ENCODE peak calls at places on chromosome 4, in six cellular contexts. U is CD8-positive, alpha-beta T cell; E is natural killer cell; Y is choroid plexus epithelial cell; C is lower leg skin; R is OCI-LY7. S is an unnamed sample.

GRCh38 chr4:73317092-73317491 is 58.5 kb upstream of the ANKRD17 start:
- DNase-seq in U (no peak), E (no peak), Y (no peak), C (no peak), R (no peak), S (no peak)

GRCh38 chr4:186765138-186765537 is 41.5 kb upstream of the FAT1 start:
- DNase-seq in U (no peak), E (no peak), Y (no peak), C (no peak), R (no peak), S (no peak)

GRCh38 chr4:131054489-131055019 is 1958.6 kb downstream of the C4orf33 start:
- DNase-seq in U (no peak), E (no peak), Y (no peak), C (no peak), R (no peak), S (no peak)

GRCh38 chr4:82433791-82434190 is 3.4 kb downstream of the ENOPH1 start:
- DNase-seq in U (no peak), E (no peak), Y (no peak), C (no peak), R (no peak), S (no peak)

GRCh38 chr4:16597829-16598228 is 300.6 kb downstream of the LDB2 start:
- DNase-seq in U (no peak), E (no peak), Y (peak), C (no peak), R (no peak), S (no peak)

GRCh38 chr4:151921371-151921770 is 160.6 kb upstream of the GATB start:
- DNase-seq in U (no peak), E (no peak), Y (peak), C (no peak), R (no peak), S (no peak)

GRCh38 chr4:138671606-138672084 is 343.9 kb upstream of the NOCT start:
- DNase-seq in U (no peak), E (no peak), Y (no peak), C (no peak), R (no peak), S (no peak)

GRCh38 chr4:140743194-140743931 is 12.8 kb downstream of the TBC1D9 start:
- DNase-seq in U (no peak), E (no peak), Y (peak), C (no peak), R (peak), S (no peak)

GRCh38 chr4:125283702-125284279 is 31.0 kb upstream of the FAT4 start:
- DNase-seq in U (no peak), E (no peak), Y (peak), C (no peak), R (peak), S (no peak)

GRCh38 chr4:155426953-155427352 is 50.2 kb upstream of the MAP9 start:
- DNase-seq in U (no peak), E (no peak), Y (no peak), C (no peak), R (no peak), S (no peak)

GRCh38 chr4:177250056-177250696 is 59.5 kb upstream of the NEIL3 start:
- DNase-seq in U (peak), E (peak), Y (peak), C (peak), R (peak), S (peak)

GRCh38 chr4:86769794-86770193 is 79.4 kb downstream of the SLC10A6 start:
- DNase-seq in U (no peak), E (no peak), Y (no peak), C (no peak), R (no peak), S (no peak)

GRCh38 chr4:41177016-41177415 is 37.3 kb downstream of the APBB2 start:
- DNase-seq in U (no peak), E (no peak), Y (peak), C (no peak), R (no peak), S (no peak)

GRCh38 chr4:148068065-148068911 is 336.4 kb downstream of the ARHGAP10 start:
- DNase-seq in U (no peak), E (no peak), Y (no peak), C (peak), R (no peak), S (no peak)

GRCh38 chr4:2712261-2712842 is 43.8 kb downstream of the TNIP2 start:
- DNase-seq in U (no peak), E (no peak), Y (peak), C (no peak), R (peak), S (no peak)

GRCh38 chr4:24488399-24489164 is 95.8 kb downstream of the DHX15 start:
- DNase-seq in U (peak), E (peak), Y (peak), C (peak), R (peak), S (peak)

GRCh38 chr4:167930171-167930570 is 162.2 kb upstream of the ANXA10 start:
- DNase-seq in U (no peak), E (no peak), Y (no peak), C (no peak), R (no peak), S (no peak)

GRCh38 chr4:70059149-70059548 is 8.9 kb downstream of the HTN1 start:
- DNase-seq in U (no peak), E (no peak), Y (no peak), C (no peak), R (no peak), S (no peak)

GRCh38 chr4:155007660-155008176 is 200.7 kb upstream of the NPY2R start:
- DNase-seq in U (no peak), E (no peak), Y (peak), C (no peak), R (no peak), S (no peak)

GRCh38 chr4:3406021-3406420 is 35.7 kb upstream of the HGFAC start:
- DNase-seq in U (no peak), E (no peak), Y (no peak), C (peak), R (no peak), S (no peak)

GRCh38 chr4:122577808-122578781 is 42.8 kb downstream of the IL21 start:
- DNase-seq in U (peak), E (no peak), Y (peak), C (no peak), R (peak), S (peak)

GRCh38 chr4:189202869-189203271 is 737.8 kb upstream of the FRG1 start:
- DNase-seq in U (no peak), E (no peak), Y (peak), C (no peak), R (no peak), S (no peak)

GRCh38 chr4:7651461-7651921 is 216.8 kb upstream of the PSAPL1 start:
- DNase-seq in U (no peak), E (no peak), Y (peak), C (no peak), R (no peak), S (no peak)

GRCh38 chr4:14749910-14750309 is 252.4 kb upstream of the CPEB2 start:
- DNase-seq in U (peak), E (no peak), Y (peak), C (no peak), R (no peak), S (no peak)

GRCh38 chr4:12966741-12967140 is 517.4 kb downstream of the RAB28 start:
- DNase-seq in U (no peak), E (no peak), Y (peak), C (no peak), R (no peak), S (no peak)

GRCh38 chr4:188484256-188484655 is 345.0 kb downstream of the TRIML1 start:
- DNase-seq in U (no peak), E (no peak), Y (no peak), C (no peak), R (no peak), S (no peak)

GRCh38 chr4:78569291-78569821 is 17.8 kb downstream of the ANXA3 start:
- DNase-seq in U (no peak), E (no peak), Y (peak), C (no peak), R (no peak), S (no peak)

GRCh38 chr4:8710946-8711345 is 118.4 kb downstream of the CPZ start:
- DNase-seq in U (no peak), E (peak), Y (no peak), C (peak), R (no peak), S (no peak)

GRCh38 chr4:164977243-164978164 is at the start of gene TRIM61:
- DNase-seq in U (peak), E (peak), Y (peak), C (no peak), R (peak), S (peak)

GRCh38 chr4:101355767-101356702 is 8.7 kb upstream of the PPP3CA start:
- DNase-seq in U (no peak), E (no peak), Y (peak), C (no peak), R (no peak), S (no peak)

GRCh38 chr4:150135134-150135773 is 57.0 kb downstream of the DCLK2 start:
- DNase-seq in U (no peak), E (no peak), Y (peak), C (no peak), R (no peak), S (no peak)

GRCh38 chr4:16897991-16898827 is at the start of gene LDB2:
- DNase-seq in U (no peak), E (no peak), Y (peak), C (peak), R (no peak), S (no peak)

GRCh38 chr4:148790691-148791090 is 348.5 kb upstream of the NR3C2 start:
- DNase-seq in U (no peak), E (no peak), Y (peak), C (no peak), R (no peak), S (no peak)

GRCh38 chr4:972651-973424 is 531 bp downstream of the DGKQ start:
- DNase-seq in U (peak), E (peak), Y (no peak), C (no peak), R (peak), S (no peak)

GRCh38 chr4:123977623-123978022 is 581.0 kb downstream of the SPRY1 start:
- DNase-seq in U (no peak), E (no peak), Y (no peak), C (no peak), R (no peak), S (no peak)

GRCh38 chr4:154164931-154165839 is 326.4 kb downstream of the DCHS2 start:
- DNase-seq in U (no peak), E (no peak), Y (peak), C (no peak), R (no peak), S (no peak)

GRCh38 chr4:135533053-135533452 is 1331.5 kb upstream of the PABPC4L start:
- DNase-seq in U (no peak), E (no peak), Y (no peak), C (no peak), R (no peak), S (no peak)

GRCh38 chr4:88240297-88240714 is 44.1 kb downstream of the PPM1K start:
- DNase-seq in U (no peak), E (no peak), Y (no peak), C (no peak), R (no peak), S (no peak)

GRCh38 chr4:700587-701264 is 4.9 kb upstream of the PCGF3 start:
- DNase-seq in U (no peak), E (no peak), Y (no peak), C (no peak), R (peak), S (no peak)

GRCh38 chr4:129806986-129807385 is 711.0 kb downstream of the C4orf33 start:
- DNase-seq in U (no peak), E (no peak), Y (no peak), C (no peak), R (no peak), S (no peak)

GRCh38 chr4:129808242-129808641 is 712.3 kb downstream of the C4orf33 start:
- DNase-seq in U (no peak), E (no peak), Y (no peak), C (no peak), R (no peak), S (no peak)

GRCh38 chr4:129804458-129804981 is 708.6 kb downstream of the C4orf33 start:
- DNase-seq in U (no peak), E (no peak), Y (no peak), C (no peak), R (no peak), S (no peak)
- TF ChIP-seq CTCF in U (no peak), E (no peak), Y (no peak), C (no peak), R (no peak), S (no peak)

GRCh38 chr4:65670331-65671031 is at the start of gene EPHA5:
- DNase-seq in U (no peak), E (no peak), Y (peak), C (peak), R (no peak), S (peak)
- TF ChIP-seq CTCF in U (no peak), E (no peak), Y (peak), C (no peak), R (no peak), S (peak)

GRCh38 chr4:53309321-53310020 is 56.4 kb downstream of the SCFD2 start:
- DNase-seq in U (no peak), E (no peak), Y (no peak), C (no peak), R (no peak), S (no peak)

GRCh38 chr4:53314257-53314656 is 51.6 kb downstream of the SCFD2 start:
- DNase-seq in U (no peak), E (no peak), Y (no peak), C (no peak), R (no peak), S (no peak)

GRCh38 chr4:53307819-53308773 is 57.8 kb downstream of the SCFD2 start:
- DNase-seq in U (no peak), E (no peak), Y (no peak), C (no peak), R (no peak), S (no peak)

GRCh38 chr4:53315300-53315699 is 50.6 kb downstream of the SCFD2 start:
- DNase-seq in U (no peak), E (no peak), Y (peak), C (no peak), R (no peak), S (no peak)

DNA sequence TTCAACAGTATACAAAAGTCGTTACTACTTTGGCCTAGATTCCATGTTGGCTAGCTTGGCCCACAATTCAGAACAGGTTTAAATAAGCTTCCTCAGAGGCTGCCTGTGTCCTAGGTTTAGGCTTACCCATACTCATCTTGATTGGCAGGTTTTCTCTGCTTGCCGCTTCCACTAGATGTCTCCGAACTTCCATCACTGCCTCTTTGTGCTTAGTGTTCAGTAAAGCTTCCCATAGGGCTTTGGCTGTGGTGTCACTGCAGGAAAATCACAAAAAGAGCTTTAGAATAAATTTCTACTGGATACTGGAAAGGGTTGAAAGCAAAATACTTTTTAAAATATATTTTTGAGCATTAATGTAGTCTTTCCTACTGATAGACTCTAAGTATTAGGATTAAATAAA is 52.4 kb downstream of the SCFD2 start:
- DNase-seq in U (no peak), E (no peak), Y (peak), C (no peak), R (peak), S (no peak)
- TF ChIP-seq CTCF in U (no peak), E (no peak), Y (peak), C (no peak), R (peak), S (no peak)

DNA sequence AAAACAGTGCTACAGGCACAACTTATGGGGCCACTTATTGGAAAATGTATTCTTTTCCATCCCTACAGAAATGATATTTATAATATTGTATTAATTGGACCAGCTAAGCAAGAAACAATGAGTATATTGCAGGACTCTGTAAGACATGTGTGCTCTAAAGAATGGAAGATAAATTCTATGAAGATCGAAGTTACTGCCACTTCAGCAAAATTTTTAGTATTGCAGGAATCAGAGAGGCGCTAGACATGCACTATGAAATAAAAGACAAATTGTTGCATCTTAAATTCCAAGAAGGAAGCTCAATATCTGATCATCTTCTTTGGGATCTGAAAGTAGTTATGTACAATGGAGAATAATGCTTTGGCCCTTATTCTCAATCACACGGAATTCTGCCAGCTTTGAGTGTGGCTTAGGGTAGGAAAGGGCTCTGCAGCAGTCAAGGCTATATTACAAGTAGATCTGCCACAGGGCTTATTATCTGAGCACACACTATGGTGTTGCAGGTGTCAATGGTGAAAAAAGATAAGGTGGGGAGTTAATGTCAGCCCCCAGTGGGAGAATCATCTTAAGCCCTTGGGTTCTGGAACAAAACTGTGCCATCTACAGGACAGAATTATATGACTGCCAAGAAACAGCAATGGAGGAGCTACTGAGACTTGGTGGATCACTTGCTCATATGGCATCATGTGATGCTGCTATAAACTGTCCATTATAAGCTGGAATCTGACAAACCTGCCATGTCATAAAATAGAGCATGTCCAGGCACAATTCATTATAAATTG is 334.0 kb upstream of the NDST3 start:
- DNase-seq in U (no peak), E (no peak), Y (no peak), C (no peak), R (peak), S (no peak)
- TF ChIP-seq CTCF in U (no peak), E (no peak), Y (no peak), C (no peak), R (peak), S (peak)

DNA sequence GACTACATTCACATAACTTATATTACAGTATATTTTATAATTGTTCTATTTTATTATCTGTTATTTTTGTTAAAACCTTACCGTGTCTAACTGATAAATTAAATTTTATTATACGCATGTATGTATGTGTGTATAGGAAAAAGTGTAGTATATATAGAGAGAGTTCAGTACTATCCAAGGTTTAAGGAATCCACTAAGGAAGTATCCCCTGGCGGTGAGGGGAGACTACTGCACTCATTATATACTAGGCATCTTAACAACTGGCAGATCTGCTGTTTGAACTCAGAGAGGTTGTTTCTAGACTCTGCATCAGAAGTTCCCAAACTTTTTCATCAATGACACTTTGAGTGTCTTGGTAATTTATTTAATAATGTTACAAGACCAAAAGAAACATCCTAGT is 70.9 kb downstream of the NDST4 start:
- DNase-seq in U (no peak), E (no peak), Y (no peak), C (no peak), R (peak), S (no peak)
- TF ChIP-seq CTCF in U (no peak), E (no peak), Y (peak), C (no peak), R (peak), S (peak)

DNA sequence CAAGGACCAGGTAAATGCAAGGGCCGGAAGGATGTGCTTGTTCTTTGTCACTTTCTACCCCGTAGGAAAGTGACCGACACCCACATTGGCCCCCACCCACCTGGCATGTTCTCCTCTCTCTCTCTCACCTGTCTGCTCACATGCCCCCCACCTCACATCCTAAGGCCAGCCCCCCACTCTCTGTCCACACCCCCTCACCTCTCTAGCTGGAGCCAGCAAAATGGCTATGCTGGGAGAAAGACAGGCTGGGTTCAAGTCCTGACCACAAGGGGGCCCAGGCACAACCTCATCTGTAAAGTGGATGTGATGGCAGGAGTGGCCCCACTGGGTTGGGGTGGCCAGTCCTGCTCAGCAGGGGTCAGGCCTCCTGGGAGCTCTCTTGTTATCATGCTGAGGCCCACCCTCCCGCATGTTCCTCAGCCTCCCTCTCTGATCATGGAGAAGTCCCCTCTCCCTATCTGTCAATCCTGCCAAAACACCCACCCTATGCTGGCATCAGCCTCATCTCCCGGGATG is 1.7 kb upstream of the PPP2R2C start:
- DNase-seq in U (no peak), E (no peak), Y (peak), C (peak), R (no peak), S (peak)
- TF ChIP-seq CTCF in U (no peak), E (no peak), Y (peak), C (no peak), R (peak), S (peak)

S was measured in progenitor cell of endocrine pancreas.